ENCODE peak calls at places on chromosome 4, in six cellular contexts. H is GM23248, V is mammary epithelial cell, O is GM12878, D is neuronal stem cell, A is GM23338. E is an unnamed sample.

GRCh38 chr4:82898322-82899243 is 2.0 kb upstream of the THAP9 start:
- DNase-seq in H (peak), V (peak), O (no peak), D (no peak), A (no peak), E (no peak)

GRCh38 chr4:84573738-84574720 is 8.9 kb upstream of the CDS1 start:
- DNase-seq in H (peak), V (peak), O (no peak), D (no peak), A (no peak), E (no peak)

GRCh38 chr4:70725633-70726032 is 3.9 kb downstream of the RUFY3 start:
- DNase-seq in H (no peak), V (no peak), O (no peak), D (no peak), A (no peak), E (no peak)

GRCh38 chr4:154024097-154024496 is 235.2 kb upstream of the SFRP2 start:
- DNase-seq in H (peak), V (no peak), O (no peak), D (no peak), A (peak), E (peak)

GRCh38 chr4:38189445-38189844 is 229.2 kb downstream of the PTTG2 start:
- DNase-seq in H (peak), V (peak), O (no peak), D (no peak), A (no peak), E (no peak)

GRCh38 chr4:68348577-68348976 is 1.3 kb downstream of the YTHDC1 start:
- DNase-seq in H (peak), V (no peak), O (no peak), D (no peak), A (no peak), E (no peak)

GRCh38 chr4:73436674-73437557 is 895 bp downstream of the AFP start:
- DNase-seq in H (no peak), V (no peak), O (no peak), D (no peak), A (no peak), E (no peak)

GRCh38 chr4:13541720-13542576 is 2.4 kb downstream of the NKX3-2 start:
- DNase-seq in H (no peak), V (no peak), O (no peak), D (no peak), A (peak), E (peak)

GRCh38 chr4:76515975-76516853 is 81.2 kb downstream of the SHROOM3 start:
- DNase-seq in H (peak), V (no peak), O (peak), D (no peak), A (no peak), E (no peak)

GRCh38 chr4:144754562-144755410 is 108.8 kb downstream of the HHIP start:
- DNase-seq in H (peak), V (peak), O (no peak), D (no peak), A (peak), E (peak)

GRCh38 chr4:20544645-20545044 is 155.6 kb upstream of the PACRGL start:
- DNase-seq in H (peak), V (peak), O (no peak), D (peak), A (peak), E (no peak)

GRCh38 chr4:2259541-2260267 is 2.2 kb downstream of the MXD4 start:
- DNase-seq in H (no peak), V (no peak), O (no peak), D (no peak), A (no peak), E (no peak)

GRCh38 chr4:36332023-36332781 is 50.8 kb downstream of the DTHD1 start:
- DNase-seq in H (no peak), V (no peak), O (peak), D (no peak), A (peak), E (no peak)

GRCh38 chr4:153349206-153349805 is 4.8 kb downstream of the MND1 start:
- DNase-seq in H (no peak), V (no peak), O (no peak), D (no peak), A (no peak), E (no peak)

GRCh38 chr4:42483426-42484379 is 86.4 kb downstream of the SHISA3 start:
- DNase-seq in H (peak), V (no peak), O (no peak), D (no peak), A (no peak), E (no peak)

GRCh38 chr4:61984260-61984909 is 784.3 kb downstream of the ADGRL3 start:
- DNase-seq in H (no peak), V (no peak), O (no peak), D (no peak), A (peak), E (peak)

GRCh38 chr4:138775890-138776289 is 239.7 kb upstream of the NOCT start:
- DNase-seq in H (peak), V (no peak), O (peak), D (no peak), A (peak), E (no peak)

GRCh38 chr4:139555705-139556070 is 331 bp downstream of the SETD7 start:
- DNase-seq in H (peak), V (no peak), O (no peak), D (no peak), A (no peak), E (no peak)

GRCh38 chr4:182062936-182063335 is 180.3 kb upstream of the TENM3 start:
- DNase-seq in H (peak), V (peak), O (no peak), D (no peak), A (no peak), E (no peak)

GRCh38 chr4:74395633-74396032 is 30.7 kb downstream of the EREG start:
- DNase-seq in H (no peak), V (no peak), O (no peak), D (no peak), A (no peak), E (no peak)

GRCh38 chr4:122666527-122667245 is 45.8 kb upstream of the IL21 start:
- DNase-seq in H (peak), V (peak), O (no peak), D (no peak), A (no peak), E (no peak)

GRCh38 chr4:115655626-115656025 is 542.2 kb upstream of the NDST4 start:
- DNase-seq in H (no peak), V (no peak), O (no peak), D (no peak), A (no peak), E (no peak)

GRCh38 chr4:54238389-54238788 is 9.3 kb downstream of the PDGFRA start:
- DNase-seq in H (no peak), V (peak), O (no peak), D (no peak), A (no peak), E (no peak)

GRCh38 chr4:162586266-162586665 is 422.5 kb upstream of the FSTL5 start:
- DNase-seq in H (no peak), V (no peak), O (no peak), D (no peak), A (no peak), E (no peak)

GRCh38 chr4:152148057-152148456 is 387.2 kb upstream of the GATB start:
- DNase-seq in H (no peak), V (no peak), O (no peak), D (no peak), A (no peak), E (no peak)

GRCh38 chr4:72312032-72312650 is 256.9 kb downstream of the ADAMTS3 start:
- DNase-seq in H (peak), V (peak), O (no peak), D (peak), A (peak), E (peak)

GRCh38 chr4:126843492-126844067 is 789.2 kb upstream of the INTU start:
- DNase-seq in H (no peak), V (no peak), O (no peak), D (no peak), A (no peak), E (no peak)

GRCh38 chr4:40672528-40673522 is 43.2 kb upstream of the RBM47 start:
- DNase-seq in H (peak), V (peak), O (peak), D (peak), A (peak), E (peak)

GRCh38 chr4:84177831-84178230 is 321.3 kb downstream of the NKX6-1 start:
- DNase-seq in H (no peak), V (peak), O (no peak), D (no peak), A (no peak), E (no peak)

GRCh38 chr4:2364654-2365053 is 53.8 kb downstream of the ZFYVE28 start:
- DNase-seq in H (peak), V (peak), O (no peak), D (no peak), A (no peak), E (no peak)

DNA sequence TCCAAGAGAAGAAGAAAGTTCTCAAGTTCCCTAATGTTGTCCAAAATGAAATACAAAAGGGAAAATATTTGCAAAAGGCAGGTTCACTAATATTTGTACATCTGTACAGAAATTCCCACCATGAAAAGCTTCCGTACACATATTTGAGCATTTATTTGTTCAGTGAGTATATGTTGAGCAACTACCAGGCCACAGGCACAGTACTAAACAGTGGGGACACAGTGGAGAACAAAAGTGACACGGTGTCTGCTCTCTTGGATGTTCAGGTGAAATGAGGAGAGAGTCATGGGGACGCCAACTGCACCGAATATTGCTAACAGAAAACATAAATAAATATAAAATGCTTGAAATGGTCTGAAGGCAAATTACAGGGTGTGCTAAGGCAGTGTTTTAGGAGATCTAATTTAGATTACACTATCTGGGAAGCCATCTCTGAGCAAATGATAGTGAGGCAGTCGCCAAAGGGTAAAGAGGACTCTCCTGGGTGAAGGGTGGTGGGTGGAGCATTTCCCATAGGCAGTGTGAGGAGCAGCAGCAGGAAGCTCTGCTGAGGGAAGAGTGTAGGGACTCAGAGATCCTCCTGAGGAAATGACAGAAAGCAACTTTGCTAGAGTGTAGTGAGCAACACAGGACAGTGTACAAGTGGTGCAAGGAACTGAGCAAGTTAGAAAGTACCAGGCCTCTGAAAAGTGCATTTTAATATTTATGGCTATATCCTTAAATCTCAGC is 375.2 kb downstream of the GALNTL6 start:
- DNase-seq in H (no peak), V (no peak), O (no peak), D (no peak), A (no peak), E (no peak)
- H2AFZ ChIP-seq in H (no peak), V (no peak), O (no peak), D (peak), A (peak), E (no peak)

GRCh38 chr4:131638776-131639175 is 1510.3 kb upstream of the PCDH10 start:
- DNase-seq in H (no peak), V (no peak), O (no peak), D (no peak), A (no peak), E (no peak)

GRCh38 chr4:131649227-131649626 is 1499.9 kb upstream of the PCDH10 start:
- DNase-seq in H (no peak), V (no peak), O (no peak), D (no peak), A (no peak), E (no peak)

GRCh38 chr4:131644619-131645018 is 1504.5 kb upstream of the PCDH10 start:
- DNase-seq in H (no peak), V (peak), O (no peak), D (peak), A (peak), E (peak)
- H2AFZ ChIP-seq in H (no peak), V (no peak), O (no peak), D (no peak), A (peak), E (no peak)

DNA sequence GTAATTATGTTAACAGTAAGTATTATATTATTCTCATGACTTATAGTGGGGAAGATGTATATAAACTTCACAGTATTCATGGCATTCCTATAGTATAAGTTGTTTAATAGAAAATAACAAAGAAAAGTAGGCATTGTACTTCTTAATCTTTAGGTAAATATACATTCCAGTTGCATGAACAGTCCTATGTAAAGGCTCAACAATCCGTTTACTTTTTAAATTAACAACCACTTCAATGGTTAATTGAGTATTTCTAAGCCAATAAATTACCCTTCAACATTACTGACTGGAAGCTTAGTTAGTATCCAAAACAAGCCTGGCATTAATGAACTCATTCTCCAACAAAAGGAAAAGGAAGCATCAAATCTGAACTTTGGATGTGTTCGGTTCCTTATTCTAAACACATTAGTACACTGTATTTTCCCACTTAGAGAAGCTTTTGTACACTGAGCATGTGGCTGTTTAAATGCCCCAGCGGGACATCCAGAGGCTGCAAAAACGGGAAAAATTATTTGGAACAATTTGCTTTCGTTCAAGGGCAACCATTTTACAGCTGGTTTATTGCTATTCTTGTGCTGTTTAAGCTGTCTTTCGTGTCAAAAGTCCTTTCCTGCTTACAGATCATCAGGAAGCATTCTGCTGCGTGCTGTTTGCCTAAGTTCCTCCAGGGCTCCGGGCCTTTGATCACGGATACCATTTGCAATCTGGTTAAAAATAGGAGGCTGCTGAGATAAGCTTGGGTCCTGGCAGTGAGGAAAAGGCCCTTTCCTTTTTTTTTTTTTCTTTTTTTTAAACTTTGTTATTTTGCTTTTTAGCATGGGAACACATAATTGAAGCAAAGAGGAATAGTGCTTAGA is 460.3 kb downstream of the SPRY1 start:
- DNase-seq in H (peak), V (no peak), O (no peak), D (peak), A (peak), E (peak)
- H2AFZ ChIP-seq in H (peak), V (no peak), O (no peak), D (peak), A (peak), E (peak)

DNA sequence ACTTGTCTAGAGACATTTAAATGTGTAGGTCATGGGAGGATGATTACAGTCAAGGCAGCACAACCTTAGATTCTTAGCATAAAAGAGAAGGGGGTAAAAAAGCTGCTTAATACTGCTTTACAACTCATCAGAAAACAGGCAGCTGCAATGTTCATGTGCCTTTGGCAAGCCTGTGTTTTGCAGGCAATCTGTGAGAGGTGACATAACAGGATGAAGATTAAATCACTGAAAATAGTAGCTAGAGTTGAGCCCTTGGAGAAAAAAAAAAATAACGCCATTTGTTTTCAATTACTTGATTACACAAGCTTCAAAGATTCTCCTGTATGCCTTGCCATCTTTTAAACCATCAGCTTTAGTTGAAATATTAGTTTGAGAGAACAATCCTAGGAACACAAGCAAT is 847.6 kb upstream of the LCORL start:
- DNase-seq in H (no peak), V (no peak), O (no peak), D (no peak), A (no peak), E (no peak)
- H2AFZ ChIP-seq in H (no peak), V (no peak), O (no peak), D (peak), A (peak), E (no peak)

E was measured in H9.